ENCODE peak calls at places on chromosomes 12 and 14, in nine cellular contexts. One of them, this sample, is unnamed.

GRCh38 chr14:23202001-23202400 is 18.5 kb upstream of the SLC7A8 start:
- DNase-seq in AG20443: no peak
- DNase-seq in NT2/D1: no peak
- DNase-seq in A549: no peak
- DNase-seq in Right ventricle myocardium superior: no peak
- DNase-seq in NAMALWA: no peak
- DNase-seq in CD8-positive, alpha-beta T cell: no peak
- DNase-seq in small intestine: no peak
- DNase-seq in activated T-cell treated with anti-CD3 and anti-CD28 coated beads, Interleukin-2, amount 50 U/mL, for 72 hours: no peak
- DNase-seq in this sample: no peak

GRCh38 chr14:21933681-21934080 is 260.1 kb upstream of the OR4E1 start:
- DNase-seq in NT2/D1: no peak
- DNase-seq in A549: no peak
- DNase-seq in NAMALWA: peak
- DNase-seq in small intestine: no peak
- DNase-seq in Right ventricle myocardium superior: no peak
- DNase-seq in AG20443: no peak
- DNase-seq in CD8-positive, alpha-beta T cell: no peak
- DNase-seq in activated T-cell treated with anti-CD3 and anti-CD28 coated beads, Interleukin-2, amount 50 U/mL, for 72 hours: no peak
- DNase-seq in this sample: no peak

GRCh38 chr14:32010561-32011188 is 66.4 kb upstream of the ARHGAP5 start:
- DNase-seq in CD8-positive, alpha-beta T cell: no peak
- DNase-seq in NT2/D1: no peak
- DNase-seq in Right ventricle myocardium superior: no peak
- DNase-seq in AG20443: peak
- DNase-seq in NAMALWA: no peak
- DNase-seq in A549: peak
- DNase-seq in small intestine: no peak
- DNase-seq in activated T-cell treated with anti-CD3 and anti-CD28 coated beads, Interleukin-2, amount 50 U/mL, for 72 hours: no peak
- DNase-seq in this sample: no peak

GRCh38 chr12:10900530-10900929 is 8.8 kb downstream of the TAS2R13 start:
- DNase-seq in CD8-positive, alpha-beta T cell: no peak
- DNase-seq in small intestine: no peak
- DNase-seq in NT2/D1: no peak
- DNase-seq in AG20443: no peak
- DNase-seq in Right ventricle myocardium superior: no peak
- DNase-seq in A549: no peak
- DNase-seq in activated T-cell treated with anti-CD3 and anti-CD28 coated beads, Interleukin-2, amount 50 U/mL, for 72 hours: no peak
- DNase-seq in NAMALWA: no peak
- DNase-seq in this sample: no peak

GRCh38 chr12:93247313-93248057 is 130.2 kb upstream of the NUDT4 start:
- DNase-seq in A549: no peak
- DNase-seq in NT2/D1: no peak
- DNase-seq in NAMALWA: no peak
- DNase-seq in CD8-positive, alpha-beta T cell: no peak
- DNase-seq in activated T-cell treated with anti-CD3 and anti-CD28 coated beads, Interleukin-2, amount 50 U/mL, for 72 hours: no peak
- DNase-seq in Right ventricle myocardium superior: no peak
- DNase-seq in AG20443: no peak
- DNase-seq in small intestine: no peak
- DNase-seq in this sample: no peak

GRCh38 chr12:95674631-95675030 is 115.9 kb downstream of the NTN4 start:
- DNase-seq in activated T-cell treated with anti-CD3 and anti-CD28 coated beads, Interleukin-2, amount 50 U/mL, for 72 hours: no peak
- DNase-seq in A549: no peak
- DNase-seq in small intestine: peak
- DNase-seq in NT2/D1: no peak
- DNase-seq in CD8-positive, alpha-beta T cell: no peak
- DNase-seq in Right ventricle myocardium superior: no peak
- DNase-seq in NAMALWA: peak
- DNase-seq in AG20443: no peak
- DNase-seq in this sample: no peak

GRCh38 chr12:10191865-10192264 is 13.0 kb downstream of the TMEM52B start:
- DNase-seq in NT2/D1: peak
- DNase-seq in Right ventricle myocardium superior: no peak
- DNase-seq in A549: no peak
- DNase-seq in CD8-positive, alpha-beta T cell: no peak
- DNase-seq in activated T-cell treated with anti-CD3 and anti-CD28 coated beads, Interleukin-2, amount 50 U/mL, for 72 hours: no peak
- DNase-seq in NAMALWA: no peak
- DNase-seq in AG20443: peak
- DNase-seq in small intestine: no peak
- DNase-seq in this sample: no peak

GRCh38 chr12:47234576-47235141 is 154.9 kb upstream of the AMIGO2 start:
- DNase-seq in NT2/D1: no peak
- DNase-seq in activated T-cell treated with anti-CD3 and anti-CD28 coated beads, Interleukin-2, amount 50 U/mL, for 72 hours: no peak
- DNase-seq in CD8-positive, alpha-beta T cell: no peak
- DNase-seq in small intestine: no peak
- DNase-seq in Right ventricle myocardium superior: no peak
- DNase-seq in AG20443: no peak
- DNase-seq in A549: no peak
- DNase-seq in NAMALWA: no peak
- DNase-seq in this sample: no peak

GRCh38 chr12:27936196-27936595 is 36.3 kb downstream of the PTHLH start:
- DNase-seq in Right ventricle myocardium superior: no peak
- DNase-seq in AG20443: no peak
- DNase-seq in activated T-cell treated with anti-CD3 and anti-CD28 coated beads, Interleukin-2, amount 50 U/mL, for 72 hours: no peak
- DNase-seq in A549: no peak
- DNase-seq in CD8-positive, alpha-beta T cell: no peak
- DNase-seq in NT2/D1: no peak
- DNase-seq in NAMALWA: no peak
- DNase-seq in small intestine: no peak
- DNase-seq in this sample: peak

GRCh38 chr12:56362130-56363059 is at the start of gene APOF:
- DNase-seq in small intestine: no peak
- DNase-seq in activated T-cell treated with anti-CD3 and anti-CD28 coated beads, Interleukin-2, amount 50 U/mL, for 72 hours: no peak
- DNase-seq in A549: no peak
- DNase-seq in AG20443: no peak
- DNase-seq in Right ventricle myocardium superior: no peak
- DNase-seq in NT2/D1: no peak
- DNase-seq in NAMALWA: no peak
- DNase-seq in CD8-positive, alpha-beta T cell: no peak
- DNase-seq in this sample: no peak

GRCh38 chr12:110179291-110179690 is 55.1 kb downstream of the IFT81 start:
- DNase-seq in NAMALWA: no peak
- DNase-seq in small intestine: no peak
- DNase-seq in CD8-positive, alpha-beta T cell: no peak
- DNase-seq in Right ventricle myocardium superior: no peak
- DNase-seq in AG20443: no peak
- DNase-seq in NT2/D1: no peak
- DNase-seq in A549: no peak
- DNase-seq in activated T-cell treated with anti-CD3 and anti-CD28 coated beads, Interleukin-2, amount 50 U/mL, for 72 hours: no peak
- DNase-seq in this sample: no peak

GRCh38 chr14:102280376-102280962 is 24.5 kb downstream of the MOK start:
- DNase-seq in NT2/D1: no peak
- DNase-seq in AG20443: peak
- DNase-seq in activated T-cell treated with anti-CD3 and anti-CD28 coated beads, Interleukin-2, amount 50 U/mL, for 72 hours: no peak
- DNase-seq in CD8-positive, alpha-beta T cell: no peak
- DNase-seq in Right ventricle myocardium superior: no peak
- DNase-seq in small intestine: no peak
- DNase-seq in A549: peak
- DNase-seq in NAMALWA: no peak
- DNase-seq in this sample: peak

GRCh38 chr14:75267141-75267601 is 11.5 kb upstream of the FOS start:
- DNase-seq in NT2/D1: no peak
- DNase-seq in NAMALWA: no peak
- DNase-seq in activated T-cell treated with anti-CD3 and anti-CD28 coated beads, Interleukin-2, amount 50 U/mL, for 72 hours: no peak
- DNase-seq in Right ventricle myocardium superior: no peak
- DNase-seq in small intestine: no peak
- DNase-seq in CD8-positive, alpha-beta T cell: no peak
- DNase-seq in A549: no peak
- DNase-seq in AG20443: no peak
- DNase-seq in this sample: no peak

GRCh38 chr12:45966486-45966885 is 23.9 kb downstream of the SCAF11 start:
- DNase-seq in activated T-cell treated with anti-CD3 and anti-CD28 coated beads, Interleukin-2, amount 50 U/mL, for 72 hours: no peak
- DNase-seq in NT2/D1: no peak
- DNase-seq in NAMALWA: no peak
- DNase-seq in CD8-positive, alpha-beta T cell: no peak
- DNase-seq in Right ventricle myocardium superior: no peak
- DNase-seq in AG20443: peak
- DNase-seq in A549: peak
- DNase-seq in small intestine: no peak
- DNase-seq in this sample: peak

GRCh38 chr12:118164798-118165486 is 29.0 kb downstream of the PEBP1 start:
- DNase-seq in CD8-positive, alpha-beta T cell: no peak
- DNase-seq in activated T-cell treated with anti-CD3 and anti-CD28 coated beads, Interleukin-2, amount 50 U/mL, for 72 hours: no peak
- DNase-seq in NT2/D1: peak
- DNase-seq in small intestine: peak
- DNase-seq in NAMALWA: peak
- DNase-seq in AG20443: peak
- DNase-seq in Right ventricle myocardium superior: no peak
- DNase-seq in A549: peak
- DNase-seq in this sample: peak

GRCh38 chr12:125104978-125105377 is 39.7 kb downstream of the AACS start:
- DNase-seq in CD8-positive, alpha-beta T cell: no peak
- DNase-seq in activated T-cell treated with anti-CD3 and anti-CD28 coated beads, Interleukin-2, amount 50 U/mL, for 72 hours: no peak
- DNase-seq in Right ventricle myocardium superior: no peak
- DNase-seq in NT2/D1: no peak
- DNase-seq in A549: no peak
- DNase-seq in NAMALWA: no peak
- DNase-seq in AG20443: no peak
- DNase-seq in small intestine: peak
- DNase-seq in this sample: no peak

GRCh38 chr12:40684986-40685385 is 7.3 kb upstream of the CNTN1 start:
- DNase-seq in A549: no peak
- DNase-seq in NT2/D1: no peak
- DNase-seq in CD8-positive, alpha-beta T cell: no peak
- DNase-seq in small intestine: no peak
- DNase-seq in AG20443: no peak
- DNase-seq in NAMALWA: no peak
- DNase-seq in activated T-cell treated with anti-CD3 and anti-CD28 coated beads, Interleukin-2, amount 50 U/mL, for 72 hours: no peak
- DNase-seq in Right ventricle myocardium superior: no peak
- DNase-seq in this sample: no peak

GRCh38 chr12:58416211-58416610 is 474.8 kb downstream of the ATP23 start:
- DNase-seq in Right ventricle myocardium superior: no peak
- DNase-seq in CD8-positive, alpha-beta T cell: no peak
- DNase-seq in NAMALWA: no peak
- DNase-seq in A549: no peak
- DNase-seq in NT2/D1: no peak
- DNase-seq in small intestine: no peak
- DNase-seq in AG20443: peak
- DNase-seq in activated T-cell treated with anti-CD3 and anti-CD28 coated beads, Interleukin-2, amount 50 U/mL, for 72 hours: no peak
- DNase-seq in this sample: no peak

GRCh38 chr12:6336859-6337744 is 4.8 kb downstream of the TNFRSF1A start:
- DNase-seq in activated T-cell treated with anti-CD3 and anti-CD28 coated beads, Interleukin-2, amount 50 U/mL, for 72 hours: peak
- DNase-seq in small intestine: peak
- DNase-seq in NAMALWA: peak
- DNase-seq in AG20443: no peak
- DNase-seq in CD8-positive, alpha-beta T cell: peak
- DNase-seq in NT2/D1: no peak
- DNase-seq in A549: no peak
- DNase-seq in Right ventricle myocardium superior: peak
- DNase-seq in this sample: peak

GRCh38 chr12:7289743-7290142 is 14.1 kb upstream of the ACSM4 start:
- DNase-seq in AG20443: no peak
- DNase-seq in CD8-positive, alpha-beta T cell: no peak
- DNase-seq in activated T-cell treated with anti-CD3 and anti-CD28 coated beads, Interleukin-2, amount 50 U/mL, for 72 hours: no peak
- DNase-seq in A549: no peak
- DNase-seq in NT2/D1: peak
- DNase-seq in Right ventricle myocardium superior: no peak
- DNase-seq in NAMALWA: peak
- DNase-seq in small intestine: no peak
- DNase-seq in this sample: peak

GRCh38 chr14:53044486-53044885 is 93.6 kb upstream of the FERMT2 start:
- DNase-seq in AG20443: peak
- DNase-seq in small intestine: no peak
- DNase-seq in CD8-positive, alpha-beta T cell: no peak
- DNase-seq in Right ventricle myocardium superior: no peak
- DNase-seq in NAMALWA: no peak
- DNase-seq in activated T-cell treated with anti-CD3 and anti-CD28 coated beads, Interleukin-2, amount 50 U/mL, for 72 hours: no peak
- DNase-seq in NT2/D1: no peak
- DNase-seq in A549: no peak
- DNase-seq in this sample: no peak

GRCh38 chr12:75656650-75657049 is 145.2 kb upstream of the KRR1 start:
- DNase-seq in AG20443: peak
- DNase-seq in small intestine: no peak
- DNase-seq in Right ventricle myocardium superior: no peak
- DNase-seq in activated T-cell treated with anti-CD3 and anti-CD28 coated beads, Interleukin-2, amount 50 U/mL, for 72 hours: no peak
- DNase-seq in NT2/D1: no peak
- DNase-seq in CD8-positive, alpha-beta T cell: no peak
- DNase-seq in NAMALWA: no peak
- DNase-seq in A549: no peak
- DNase-seq in this sample: no peak

GRCh38 chr12:121443193-121443829 is 43.4 kb downstream of the RNF34 start:
- DNase-seq in activated T-cell treated with anti-CD3 and anti-CD28 coated beads, Interleukin-2, amount 50 U/mL, for 72 hours: peak
- DNase-seq in NT2/D1: peak
- DNase-seq in Right ventricle myocardium superior: peak
- DNase-seq in AG20443: peak
- DNase-seq in CD8-positive, alpha-beta T cell: peak
- DNase-seq in small intestine: peak
- DNase-seq in A549: peak
- DNase-seq in NAMALWA: peak
- DNase-seq in this sample: peak

GRCh38 chr12:5480953-5481300 is 49.0 kb downstream of the NTF3 start:
- DNase-seq in NAMALWA: no peak
- DNase-seq in AG20443: no peak
- DNase-seq in Right ventricle myocardium superior: no peak
- DNase-seq in CD8-positive, alpha-beta T cell: no peak
- DNase-seq in NT2/D1: peak
- DNase-seq in activated T-cell treated with anti-CD3 and anti-CD28 coated beads, Interleukin-2, amount 50 U/mL, for 72 hours: no peak
- DNase-seq in small intestine: no peak
- DNase-seq in A549: no peak
- DNase-seq in this sample: no peak

GRCh38 chr12:130596241-130596640 is 119.9 kb downstream of the RIMBP2 start:
- DNase-seq in AG20443: no peak
- DNase-seq in CD8-positive, alpha-beta T cell: no peak
- DNase-seq in small intestine: no peak
- DNase-seq in NAMALWA: no peak
- DNase-seq in Right ventricle myocardium superior: no peak
- DNase-seq in activated T-cell treated with anti-CD3 and anti-CD28 coated beads, Interleukin-2, amount 50 U/mL, for 72 hours: no peak
- DNase-seq in NT2/D1: no peak
- DNase-seq in A549: no peak
- DNase-seq in this sample: no peak

GRCh38 chr12:103470664-103471063 is 25.1 kb downstream of the C12orf42 start:
- DNase-seq in A549: no peak
- DNase-seq in CD8-positive, alpha-beta T cell: no peak
- DNase-seq in AG20443: no peak
- DNase-seq in Right ventricle myocardium superior: no peak
- DNase-seq in small intestine: no peak
- DNase-seq in activated T-cell treated with anti-CD3 and anti-CD28 coated beads, Interleukin-2, amount 50 U/mL, for 72 hours: no peak
- DNase-seq in NT2/D1: no peak
- DNase-seq in NAMALWA: no peak
- DNase-seq in this sample: no peak

GRCh38 chr12:7638764-7639570 is 26.7 kb downstream of the APOBEC1 start:
- DNase-seq in Right ventricle myocardium superior: peak
- DNase-seq in AG20443: peak
- DNase-seq in NT2/D1: peak
- DNase-seq in activated T-cell treated with anti-CD3 and anti-CD28 coated beads, Interleukin-2, amount 50 U/mL, for 72 hours: peak
- DNase-seq in CD8-positive, alpha-beta T cell: peak
- DNase-seq in NAMALWA: peak
- DNase-seq in small intestine: peak
- DNase-seq in A549: peak
- DNase-seq in this sample: peak

GRCh38 chr14:38627163-38627562 is 371.3 kb upstream of the CLEC14A start:
- DNase-seq in NAMALWA: no peak
- DNase-seq in activated T-cell treated with anti-CD3 and anti-CD28 coated beads, Interleukin-2, amount 50 U/mL, for 72 hours: no peak
- DNase-seq in NT2/D1: no peak
- DNase-seq in AG20443: no peak
- DNase-seq in small intestine: no peak
- DNase-seq in A549: no peak
- DNase-seq in Right ventricle myocardium superior: no peak
- DNase-seq in CD8-positive, alpha-beta T cell: no peak
- DNase-seq in this sample: no peak

GRCh38 chr12:105214141-105214540 is 21.8 kb downstream of the APPL2 start:
- DNase-seq in Right ventricle myocardium superior: no peak
- DNase-seq in CD8-positive, alpha-beta T cell: no peak
- DNase-seq in activated T-cell treated with anti-CD3 and anti-CD28 coated beads, Interleukin-2, amount 50 U/mL, for 72 hours: no peak
- DNase-seq in AG20443: no peak
- DNase-seq in A549: no peak
- DNase-seq in NT2/D1: no peak
- DNase-seq in NAMALWA: no peak
- DNase-seq in small intestine: no peak
- DNase-seq in this sample: no peak

GRCh38 chr14:101944451-101944850 is 19.9 kb upstream of the DYNC1H1 start:
- DNase-seq in A549: no peak
- DNase-seq in activated T-cell treated with anti-CD3 and anti-CD28 coated beads, Interleukin-2, amount 50 U/mL, for 72 hours: no peak
- DNase-seq in NT2/D1: no peak
- DNase-seq in AG20443: no peak
- DNase-seq in small intestine: no peak
- DNase-seq in NAMALWA: no peak
- DNase-seq in Right ventricle myocardium superior: no peak
- DNase-seq in CD8-positive, alpha-beta T cell: no peak
- DNase-seq in this sample: no peak

GRCh38 chr12:10540776-10541205 is 35.1 kb downstream of the EIF2S3B start:
- DNase-seq in CD8-positive, alpha-beta T cell: no peak
- DNase-seq in NAMALWA: peak
- DNase-seq in Right ventricle myocardium superior: no peak
- DNase-seq in small intestine: no peak
- DNase-seq in A549: no peak
- DNase-seq in NT2/D1: no peak
- DNase-seq in activated T-cell treated with anti-CD3 and anti-CD28 coated beads, Interleukin-2, amount 50 U/mL, for 72 hours: peak
- DNase-seq in AG20443: no peak
- DNase-seq in this sample: no peak